ENCODE peak calls at places on chromosomes 7 and 10, in nine cellular contexts. E, Q, S, O, D, R, J, T and A are unnamed samples.

GRCh38 chr7:207418-208127 is 15.2 kb downstream of the FAM20C start:
- DNase-seq in E (no peak), Q (no peak), S (no peak), O (no peak), D (no peak), R (no peak), J (no peak), T (no peak), A (peak; percentile 48)

GRCh38 chr10:101050206-101051069 is 11.4 kb upstream of the KAZALD1 start:
- DNase-seq in E (peak; percentile 49), Q (no peak), S (peak; percentile 50), O (no peak), D (peak; percentile 87), R (no peak), J (peak; percentile 44), T (peak; percentile 72), A (peak; percentile 95)

GRCh38 chr7:108367946-108368345 is 88.3 kb downstream of the NRCAM start:
- DNase-seq in E (no peak), Q (no peak), S (no peak), O (no peak), D (peak; percentile 16), R (no peak), J (no peak), T (no peak), A (no peak)

GRCh38 chr7:31126976-31127375 is 74.9 kb downstream of the ADCYAP1R1 start:
- DNase-seq in E (peak; percentile 9), Q (no peak), S (no peak), O (no peak), D (no peak), R (no peak), J (no peak), T (peak; percentile 26), A (no peak)

GRCh38 chr7:40839881-40840280 is 705.1 kb downstream of the SUGCT start:
- DNase-seq in E (peak; percentile 48), Q (no peak), S (no peak), O (no peak), D (no peak), R (no peak), J (no peak), T (no peak), A (no peak)

GRCh38 chr10:43692051-43692825 is 43.6 kb upstream of the ZNF32 start:
- DNase-seq in E (no peak), Q (no peak), S (no peak), O (no peak), D (no peak), R (no peak), J (no peak), T (peak; percentile 45), A (no peak)

GRCh38 chr7:30920021-30920583 is 8.4 kb downstream of the AQP1 start:
- DNase-seq in E (no peak), Q (no peak), S (no peak), O (no peak), D (peak; percentile 17), R (no peak), J (no peak), T (no peak), A (peak; percentile 5)

GRCh38 chr10:70652761-70653657 is 19.3 kb upstream of the ADAMTS14 start:
- DNase-seq in E (no peak), Q (no peak), S (no peak), O (no peak), D (peak; percentile 45), R (no peak), J (no peak), T (no peak), A (no peak)

GRCh38 chr7:8365499-8366110 is 67.8 kb upstream of the NXPH1 start:
- DNase-seq in E (no peak), Q (no peak), S (peak; percentile 53), O (peak; percentile 35), D (no peak), R (no peak), J (peak; percentile 37), T (peak; percentile 33), A (no peak)

GRCh38 chr10:131926253-131926652 is 25.4 kb downstream of the PPP2R2D start:
- DNase-seq in E (no peak), Q (no peak), S (no peak), O (no peak), D (no peak), R (no peak), J (no peak), T (no peak), A (no peak)

GRCh38 chr10:116742367-116743265 is at the start of gene HSPA12A:
- DNase-seq in E (peak; percentile 62), Q (no peak), S (peak; percentile 76), O (peak; percentile 50), D (peak; percentile 95), R (no peak), J (no peak), T (peak; percentile 47), A (peak; percentile 76)

GRCh38 chr7:78118470-78118869 is 319.9 kb downstream of the PHTF2 start:
- DNase-seq in E (no peak), Q (no peak), S (no peak), O (no peak), D (no peak), R (no peak), J (no peak), T (no peak), A (no peak)

GRCh38 chr10:72322280-72323058 is 32.2 kb downstream of the DNAJB12 start:
- DNase-seq in E (peak; percentile 10), Q (no peak), S (peak; percentile 60), O (peak; percentile 80), D (no peak), R (no peak), J (no peak), T (no peak), A (no peak)

GRCh38 chr7:132117636-132118035 is 458.6 kb downstream of the PLXNA4 start:
- DNase-seq in E (no peak), Q (no peak), S (no peak), O (no peak), D (no peak), R (no peak), J (no peak), T (no peak), A (no peak)

GRCh38 chr10:85925201-85925750 is 441.3 kb downstream of the GRID1 start:
- DNase-seq in E (no peak), Q (no peak), S (no peak), O (no peak), D (no peak), R (no peak), J (no peak), T (no peak), A (no peak)

GRCh38 chr7:151235091-151235787 is 3.0 kb downstream of the CHPF2 start:
- DNase-seq in E (no peak), Q (no peak), S (no peak), O (no peak), D (no peak), R (no peak), J (no peak), T (no peak), A (no peak)

DNA sequence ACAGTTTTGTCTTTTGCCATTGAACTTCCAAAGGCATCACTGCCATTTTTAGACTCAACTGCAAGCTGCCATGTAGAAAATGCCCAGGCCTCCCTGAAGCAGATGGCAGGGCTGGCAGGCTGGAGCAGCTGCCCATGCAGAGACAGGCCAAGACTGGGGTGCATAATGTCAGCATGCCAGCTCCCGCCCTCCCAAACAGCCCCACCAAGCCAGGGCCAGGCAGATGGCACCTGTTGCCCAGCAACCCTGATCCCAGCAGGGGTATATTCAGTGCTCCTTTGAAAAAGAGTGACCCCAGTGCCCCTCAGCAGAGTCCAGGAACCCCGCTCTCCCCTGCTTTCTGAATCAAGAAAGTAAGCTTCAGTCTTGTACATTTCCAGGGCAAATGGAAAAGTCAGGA is 32.6 kb downstream of the VSTM4 start:
- DNase-seq in E (no peak), Q (no peak), S (no peak), O (no peak), D (no peak), R (no peak), J (no peak), T (no peak), A (no peak)
- TF ChIP-seq MAX in E (no peak), Q (no peak), S (no peak), O (no peak), D (no peak), R (no peak), J (no peak), T (no peak), A (no peak)

GRCh38 chr7:143936087-143937009 is 1.3 kb downstream of the OR2F2 start:
- DNase-seq in E (no peak), Q (no peak), S (no peak), O (no peak), D (peak; percentile 17), R (no peak), J (no peak), T (no peak), A (no peak)
- TF ChIP-seq MAX in E (no peak), Q (no peak), S (no peak), O (no peak), D (peak; percentile 20), R (no peak), J (no peak), T (no peak), A (no peak)

DNA sequence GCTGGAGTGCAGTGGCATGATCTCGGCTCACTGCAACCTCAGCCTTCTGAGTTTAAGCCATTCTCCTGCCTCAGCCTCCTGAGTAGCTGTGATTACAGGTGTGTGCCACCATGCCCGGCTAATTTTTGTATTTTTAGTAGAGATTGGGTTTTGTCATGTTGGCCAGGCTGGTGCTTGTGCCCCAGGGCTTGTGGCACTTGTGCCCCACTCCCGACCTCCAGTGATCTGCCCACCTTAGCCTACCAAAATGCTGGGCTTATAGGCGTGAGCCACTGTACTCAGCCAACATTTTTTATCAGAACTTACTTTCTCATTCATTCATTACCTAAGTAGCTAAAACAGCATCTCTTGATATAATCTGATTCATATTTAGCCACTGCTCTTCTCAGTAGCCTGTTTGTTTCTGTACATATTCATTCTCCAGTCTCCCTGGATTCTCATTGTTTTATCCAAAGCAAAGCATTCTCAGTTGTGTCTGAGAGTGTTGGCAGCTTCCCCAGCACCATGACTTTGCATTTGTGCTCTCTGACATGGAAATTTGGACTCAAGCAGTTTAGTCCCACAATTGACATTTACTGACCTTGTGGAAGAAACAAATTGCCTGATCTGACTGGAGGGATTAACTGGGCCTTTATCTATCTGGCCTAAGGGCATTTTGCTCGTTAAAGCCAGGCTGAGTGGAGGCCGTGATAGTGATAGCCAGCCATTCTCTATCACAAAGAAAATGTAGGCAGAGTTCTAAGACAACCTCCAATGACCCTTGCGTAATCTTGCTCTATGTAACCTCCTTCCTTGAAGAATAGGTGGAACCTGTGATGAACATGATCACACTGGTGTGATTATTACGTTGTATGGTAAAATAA is 44.9 kb downstream of the AKR1B15 start:
- DNase-seq in E (peak; percentile 94), Q (no peak), S (peak; percentile 98), O (no peak), D (peak; percentile 10), R (no peak), J (peak; percentile 67), T (peak; percentile 47), A (no peak)
- TF ChIP-seq MAX in E (no peak), Q (no peak), S (peak; percentile 84), O (no peak), D (no peak), R (no peak), J (no peak), T (no peak), A (no peak)

DNA sequence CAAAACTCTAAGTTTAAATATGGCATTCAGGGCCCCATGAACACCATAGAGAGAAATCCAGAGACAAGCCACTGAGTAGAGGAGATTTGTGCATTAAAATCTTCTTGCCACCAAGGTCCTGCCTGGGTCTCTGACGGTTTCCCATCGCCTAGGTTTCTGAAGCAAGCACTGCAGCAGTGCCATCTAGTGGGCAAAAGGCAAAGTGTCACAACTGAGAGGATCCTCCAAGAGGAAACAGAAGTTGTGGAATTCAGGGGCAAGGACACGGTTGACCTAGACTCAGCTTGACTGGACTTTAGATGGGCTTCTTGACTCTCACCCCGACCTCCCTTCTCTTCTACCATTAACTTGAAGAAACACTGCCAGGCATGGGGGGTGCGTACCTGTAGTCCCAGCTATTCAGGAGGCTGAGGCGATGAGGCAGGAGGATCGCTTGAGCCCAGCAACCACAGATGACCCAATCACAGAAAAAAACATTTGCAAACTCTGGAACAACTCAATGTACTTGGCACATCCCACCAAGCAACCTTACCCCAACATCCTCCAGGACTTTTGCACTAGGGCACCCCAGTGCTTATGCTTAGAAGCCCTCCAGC is 604.1 kb downstream of the GALNT17 start:
- DNase-seq in E (peak; percentile 24), Q (no peak), S (peak; percentile 53), O (peak; percentile 28), D (peak; percentile 77), R (peak; percentile 43), J (peak; percentile 51), T (peak; percentile 78), A (peak; percentile 86)
- TF ChIP-seq MAX in E (no peak), Q (no peak), S (no peak), O (no peak), D (no peak), R (no peak), J (no peak), T (no peak), A (no peak)